ENCODE peak calls at places on chromosomes 6 and 20, in seven cellular contexts. N is body of pancreas, P is cardiac fibroblast, W is IMR-90, L is HL-60, H is neural progenitor cell, J is tibial nerve. V is an unnamed sample.
A peak's percentile ranks its signal among the peaks of the same experiment; 100 is the strongest.

GRCh38 chr20:63518946-63519764 is 1.4 kb upstream of the PPDPF start:
- DNase-seq in N (peak; percentile 23), P (no peak), W (no peak), L (no peak), H (no peak), J (no peak), V (no peak)

GRCh38 chr20:41231850-41232249 is 85.7 kb downstream of the ZHX3 start:
- DNase-seq in N (no peak), P (no peak), W (no peak), L (no peak), H (no peak), J (no peak), V (no peak)

GRCh38 chr6:148342146-148343027 is at the start of gene SASH1:
- DNase-seq in N (peak; percentile 67), P (peak; percentile 84), W (peak; percentile 77), L (peak; percentile 2), H (peak; percentile 97), J (peak; percentile 65), V (peak; percentile 51)

GRCh38 chr6:28743271-28743789 is 180.5 kb downstream of the TRIM27 start:
- DNase-seq in N (no peak), P (no peak), W (no peak), L (no peak), H (no peak), J (no peak), V (no peak)

GRCh38 chr20:10667077-10667401 is 6.8 kb downstream of the JAG1 start:
- DNase-seq in N (peak; percentile 63), P (no peak), W (no peak), L (no peak), H (peak; percentile 71), J (no peak), V (no peak)

GRCh38 chr6:20454201-20454824 is 52.6 kb downstream of the E2F3 start:
- DNase-seq in N (no peak), P (no peak), W (no peak), L (no peak), H (no peak), J (no peak), V (peak; percentile 10)

GRCh38 chr6:45432944-45433343 is 55.2 kb upstream of the SUPT3H start:
- DNase-seq in N (no peak), P (peak; percentile 69), W (peak; percentile 80), L (no peak), H (no peak), J (no peak), V (peak; percentile 30)

GRCh38 chr20:23248524-23248923 is 102.1 kb upstream of the NXT1 start:
- DNase-seq in N (no peak), P (no peak), W (no peak), L (no peak), H (no peak), J (no peak), V (no peak)

GRCh38 chr6:40845588-40845987 is 193.4 kb downstream of the UNC5CL start:
- DNase-seq in N (peak; percentile 46), P (peak; percentile 57), W (peak; percentile 37), L (peak; percentile 21), H (peak; percentile 78), J (peak; percentile 10), V (no peak)

GRCh38 chr6:2127484-2127911 is 117.9 kb downstream of the GMDS start:
- DNase-seq in N (peak; percentile 21), P (peak; percentile 90), W (no peak), L (no peak), H (no peak), J (peak; percentile 36), V (no peak)

GRCh38 chr6:108002365-108003221 is 44.6 kb upstream of the SEC63 start:
- DNase-seq in N (peak; percentile 60), P (no peak), W (peak; percentile 6), L (no peak), H (peak; percentile 12), J (peak; percentile 24), V (no peak)

GRCh38 chr6:127119361-127120108 is 1.1 kb downstream of the RSPO3 start:
- DNase-seq in N (no peak), P (no peak), W (no peak), L (no peak), H (peak; percentile 69), J (no peak), V (no peak)

GRCh38 chr20:41249371-41249770 is 68.2 kb downstream of the ZHX3 start:
- DNase-seq in N (peak; percentile 47), P (peak; percentile 94), W (peak; percentile 87), L (no peak), H (peak; percentile 19), J (peak; percentile 67), V (peak; percentile 33)

GRCh38 chr6:41424370-41425058 is 89.1 kb downstream of the NCR2 start:
- DNase-seq in N (peak; percentile 87), P (peak; percentile 86), W (peak; percentile 71), L (peak; percentile 77), H (peak; percentile 75), J (peak; percentile 99), V (peak; percentile 18)

GRCh38 chr6:90156861-90157260 is 139.8 kb downstream of the BACH2 start:
- DNase-seq in N (no peak), P (no peak), W (no peak), L (no peak), H (no peak), J (no peak), V (no peak)

DNA sequence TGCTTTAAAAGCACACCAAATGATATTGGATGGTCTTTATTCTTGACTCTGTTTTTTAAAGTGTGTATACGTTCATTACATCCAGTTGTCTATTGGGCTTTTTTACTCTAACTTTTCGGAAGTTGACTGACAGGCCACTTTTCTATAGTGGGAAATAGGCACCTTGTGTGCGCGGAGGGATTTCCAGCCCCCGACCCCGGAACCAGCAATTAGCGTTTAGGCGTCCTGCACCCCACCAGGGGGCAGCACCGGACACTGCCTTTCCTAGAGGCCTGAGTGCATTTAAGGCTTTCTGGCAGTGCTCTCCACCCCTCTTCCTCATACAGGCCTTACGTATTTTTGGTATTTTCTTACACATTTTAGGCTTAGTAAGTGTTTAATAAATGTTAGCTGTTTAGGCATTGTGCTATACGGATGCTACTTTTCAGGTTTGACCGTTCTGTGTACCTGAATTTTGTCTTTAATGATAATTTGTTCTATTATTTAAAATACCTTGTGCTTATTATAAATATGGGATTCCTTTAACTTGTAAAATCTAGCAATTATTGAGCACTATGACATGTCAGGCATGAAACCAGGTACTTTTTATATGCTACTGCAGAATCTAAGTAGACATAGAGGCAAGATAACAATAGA is 231.8 kb downstream of the BCKDHB start:
- DNase-seq in N (peak; percentile 61), P (peak; percentile 70), W (peak; percentile 54), L (peak; percentile 75), H (peak; percentile 90), J (peak; percentile 29), V (peak; percentile 25)
- TF ChIP-seq CTCF in N (peak; percentile 55), P (peak; percentile 70), W (peak; percentile 57), L (peak; percentile 80), H (peak; percentile 88), J (peak; percentile 38), V (peak; percentile 66)

DNA sequence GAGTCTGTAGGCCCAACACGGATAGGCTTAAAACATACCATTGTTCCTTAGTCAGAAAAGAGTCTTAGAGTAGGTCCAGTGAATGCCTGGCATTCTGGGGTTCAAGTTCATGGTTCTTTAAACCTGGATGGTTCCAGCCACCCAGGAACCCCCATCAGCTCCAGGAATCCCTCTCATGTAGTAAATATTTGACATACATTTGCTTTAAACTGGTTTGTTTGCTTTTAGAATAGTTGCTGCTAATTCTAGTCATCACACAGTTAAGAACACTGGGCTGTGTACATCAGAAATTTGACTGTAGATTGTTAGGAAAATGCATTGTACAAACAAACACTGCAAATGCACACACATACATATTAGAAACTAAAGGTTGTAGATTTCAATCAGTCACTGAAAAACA is 30.6 kb upstream of the PBOV1 start:
- DNase-seq in N (no peak), P (no peak), W (no peak), L (no peak), H (no peak), J (no peak), V (no peak)
- H3K4me3 ChIP-seq in N (no peak overlapping the region), P (no peak overlapping the region), W (no peak overlapping the region), L (no peak overlapping the region), H (no peak overlapping the region), J (no peak overlapping the region), V (no peak overlapping the region)

GRCh38 chr6:168874637-168875036 is 379.0 kb downstream of the THBS2 start:
- DNase-seq in N (no peak), P (no peak), W (no peak), L (no peak), H (no peak), J (no peak), V (no peak)
- TF ChIP-seq CTCF in N (no peak), P (no peak), W (no peak), L (no peak), H (no peak), J (no peak), V (no peak)

GRCh38 chr20:13220857-13221297 is at the start of gene ISM1:
- DNase-seq in N (peak; percentile 32), P (peak; percentile 6), W (no peak), L (no peak), H (peak; percentile 60), J (no peak), V (no peak)
- H3K4me3 ChIP-seq in N (peak within 1 kb of the TSS; percentile 43), P (peak within 1 kb of the TSS; percentile 37), W (peak within 1 kb of the TSS; percentile 34), L (peak within 1 kb of the TSS; percentile 26), H (peak within 1 kb of the TSS; percentile 59), J (peak within 1 kb of the TSS; percentile 53), V (peak within 1 kb of the TSS; percentile 38)

GRCh38 chr6:33126101-33126714 is 50.4 kb downstream of the HLA-DPB1 start:
- DNase-seq in N (peak; percentile 63), P (peak; percentile 50), W (peak; percentile 12), L (peak; percentile 36), H (peak; percentile 86), J (peak; percentile 75), V (no peak)
- TF ChIP-seq CTCF in N (peak; percentile 38), P (peak; percentile 86), W (peak; percentile 53), L (peak; percentile 43), H (peak; percentile 83), J (no peak), V (peak; percentile 55)